ENCODE peak calls at places on chromosomes 4 and X, in seven cellular contexts. E is astrocyte of the cerebellum, F is WTC11, S is fibroblast of lung, B is foreskin fibroblast, P is kidney epithelial cell, H is left ventricle myocardium inferior. N is an unnamed sample.

GRCh38 chrX:74980802-74981201 is 55.5 kb upstream of the NEXMIF start:
- DNase-seq in E (no peak), F (no peak), S (no peak), B (no peak), P (no peak), H (no peak), N (no peak)

GRCh38 chrX:148874621-148875020 is 374.2 kb downstream of the AFF2 start:
- DNase-seq in E (no peak), F (no peak), S (peak), B (peak), P (no peak), H (no peak), N (no peak)

GRCh38 chr4:109164011-109164410 is 138.4 kb downstream of the COL25A1 start:
- DNase-seq in E (no peak), F (no peak), S (peak), B (peak), P (peak), H (no peak), N (no peak)

GRCh38 chrX:139759637-139760036 is 51.7 kb upstream of the MCF2 start:
- DNase-seq in E (no peak), F (no peak), S (peak), B (peak), P (no peak), H (no peak), N (no peak)

GRCh38 chr4:123495530-123495929 is 98.9 kb downstream of the SPRY1 start:
- DNase-seq in E (no peak), F (no peak), S (no peak), B (peak), P (no peak), H (no peak), N (no peak)

GRCh38 chr4:129246850-129247542 is 151.0 kb downstream of the C4orf33 start:
- DNase-seq in E (no peak), F (no peak), S (no peak), B (no peak), P (no peak), H (no peak), N (no peak)

GRCh38 chr4:184775854-184776555 is 42.1 kb upstream of the CENPU start:
- DNase-seq in E (no peak), F (no peak), S (no peak), B (no peak), P (no peak), H (peak), N (no peak)

GRCh38 chr4:100707786-100708185 is 190.0 kb upstream of the EMCN start:
- DNase-seq in E (no peak), F (no peak), S (peak), B (peak), P (no peak), H (no peak), N (no peak)

GRCh38 chrX:130176354-130176776 is 4.6 kb downstream of the RAB33A start:
- DNase-seq in E (no peak), F (no peak), S (peak), B (peak), P (no peak), H (no peak), N (no peak)

GRCh38 chrX:109830704-109831206 is 97.7 kb upstream of the ACSL4 start:
- DNase-seq in E (peak), F (no peak), S (peak), B (peak), P (peak), H (no peak), N (no peak)

GRCh38 chrX:13938766-13939530 is 90.7 kb downstream of the GEMIN8 start:
- DNase-seq in E (no peak), F (no peak), S (no peak), B (no peak), P (no peak), H (no peak), N (no peak)

GRCh38 chr4:54658321-54659093 is 750 bp downstream of the KIT start:
- DNase-seq in E (peak), F (peak), S (peak), B (peak), P (no peak), H (peak), N (peak)
- TF ChIP-seq CTCF in E (peak), F (no peak), S (peak), B (peak), P (peak), H (peak), N (no peak)

DNA sequence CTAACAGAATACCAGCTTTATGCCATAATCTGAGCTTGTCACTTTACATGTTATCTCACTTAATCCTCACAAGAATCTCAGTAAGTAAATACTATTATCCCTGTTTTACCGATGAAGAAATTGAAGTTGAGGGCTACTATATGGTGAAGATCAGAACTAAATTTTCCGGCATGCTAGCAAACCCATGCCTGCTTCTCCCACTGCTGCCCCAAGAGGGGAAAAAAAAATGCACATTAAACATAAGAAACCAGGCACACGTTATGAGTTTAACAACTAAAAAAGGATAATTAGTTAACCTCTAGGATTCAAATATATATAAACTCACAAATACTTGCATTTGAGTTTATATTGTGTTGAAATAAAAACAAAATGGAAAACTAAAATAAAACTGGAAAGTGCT is 10.8 kb downstream of the SLC10A7 start:
- DNase-seq in E (no peak), F (no peak), S (no peak), B (no peak), P (no peak), H (no peak), N (no peak)
- TF ChIP-seq CTCF in E (peak), F (no peak), S (no peak), B (peak), P (no peak), H (no peak), N (no peak)

DNA sequence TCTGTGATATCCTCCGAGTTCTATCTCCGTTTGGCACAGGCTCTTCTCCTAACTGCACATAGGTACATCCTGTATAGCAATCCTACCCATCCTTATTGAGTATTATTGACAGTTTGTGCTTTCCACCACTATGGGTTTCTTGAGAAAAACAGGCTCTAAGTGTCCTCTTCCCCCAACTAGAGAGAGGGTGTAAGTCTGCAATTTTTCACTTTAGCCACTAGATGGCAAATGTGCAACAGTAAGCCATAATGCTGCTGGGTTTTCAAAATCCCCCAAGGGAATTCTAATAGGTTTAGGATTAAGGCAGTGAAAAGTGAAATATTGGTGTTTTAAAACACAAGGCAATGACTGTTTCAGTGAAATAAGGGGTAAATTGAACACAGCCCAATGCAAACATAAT is 239.1 kb upstream of the HTR2C start:
- DNase-seq in E (peak), F (no peak), S (peak), B (peak), P (peak), H (no peak), N (no peak)
- TF ChIP-seq CTCF in E (peak), F (peak), S (peak), B (peak), P (peak), H (peak), N (peak)

DNA sequence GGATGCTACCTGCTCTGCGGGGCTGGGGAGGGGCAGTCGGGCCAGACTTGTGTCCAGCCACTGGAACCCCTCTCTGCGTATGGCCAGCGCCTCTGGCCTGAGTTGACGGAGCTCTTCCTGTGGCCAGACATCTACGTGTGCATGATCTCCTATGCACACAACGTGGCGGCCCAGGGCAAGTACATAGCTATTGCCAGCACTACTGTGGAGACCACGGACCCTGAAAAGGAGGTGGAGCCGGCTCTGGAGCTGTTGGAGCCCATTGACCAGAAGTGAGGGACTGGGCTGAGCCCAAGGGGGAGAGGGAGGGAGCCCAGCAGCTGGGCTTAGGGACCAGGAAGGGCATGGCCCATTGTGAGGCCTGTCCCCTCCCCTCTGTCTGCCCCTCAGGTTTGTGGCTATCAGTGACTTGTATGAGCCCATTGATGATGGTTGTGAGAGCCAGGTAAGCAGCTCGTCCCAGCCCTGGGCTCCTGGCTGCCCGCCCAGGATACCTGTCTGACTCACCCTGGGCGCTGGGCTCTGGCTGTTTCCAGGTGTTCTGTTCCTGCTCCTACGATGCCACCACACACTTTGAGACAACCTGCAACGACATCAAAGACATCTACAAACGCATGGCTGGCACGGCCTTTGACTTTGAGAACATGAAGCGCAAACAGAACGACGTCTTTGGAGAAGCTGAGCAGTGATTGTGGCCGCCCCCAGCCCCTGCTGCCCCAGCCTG is 1.8 kb upstream of the FAM50A start:
- DNase-seq in E (no peak), F (no peak), S (no peak), B (no peak), P (no peak), H (no peak), N (no peak)
- TF ChIP-seq CTCF in E (no peak), F (no peak), S (no peak), B (no peak), P (no peak), H (no peak), N (no peak)

GRCh38 chr4:112057479-112057878 is 87.8 kb upstream of the FAM241A start:
- DNase-seq in E (no peak), F (no peak), S (no peak), B (no peak), P (no peak), H (no peak), N (no peak)
- TF ChIP-seq CTCF in E (no peak), F (no peak), S (no peak), B (no peak), P (no peak), H (no peak), N (no peak)

DNA sequence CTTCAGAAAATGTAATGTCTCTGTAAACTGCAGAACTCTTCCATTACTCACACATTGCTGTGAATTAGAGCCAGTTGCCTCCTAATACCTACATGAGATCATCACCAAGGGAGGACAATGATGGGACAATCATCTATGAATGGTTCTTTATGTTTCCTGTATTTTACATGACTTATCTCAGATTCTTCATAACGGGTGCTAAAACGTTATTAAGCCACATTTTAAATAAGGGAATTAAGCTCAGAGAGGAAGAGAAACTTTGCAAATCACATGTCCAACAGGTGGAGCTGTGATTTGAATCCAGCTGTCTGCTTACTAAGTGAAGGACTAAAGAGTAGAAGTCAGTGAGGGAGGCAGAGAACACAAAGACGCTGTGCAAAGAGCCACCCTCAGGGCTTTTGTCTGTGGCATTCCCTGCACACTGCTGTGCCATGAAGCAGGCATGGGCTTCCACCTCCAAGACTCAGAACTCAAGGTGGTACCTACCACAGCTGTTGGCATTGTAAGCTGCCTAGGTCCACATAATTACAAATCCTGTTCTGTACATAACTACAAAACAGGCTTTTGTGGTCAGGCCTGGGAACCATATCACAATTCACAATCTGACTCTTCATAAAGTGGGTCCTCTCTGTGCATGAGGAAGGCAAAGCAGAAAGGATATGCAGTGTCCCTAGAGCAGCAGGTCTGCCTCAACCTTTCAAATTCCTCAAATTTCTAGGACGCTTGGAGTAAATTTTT is 12.8 kb downstream of the TBC1D9 start:
- DNase-seq in E (no peak), F (no peak), S (peak), B (peak), P (no peak), H (no peak), N (no peak)
- TF ChIP-seq CTCF in E (peak), F (no peak), S (no peak), B (no peak), P (peak), H (peak), N (no peak)

N was measured in glutamatergic neuron.